ENCODE peak calls at places on chromosomes 1 and 21, in seven cellular contexts. U, I, G, K, D, V and F are unnamed samples.

GRCh38 chr1:101371259-101371658 is 134.4 kb downstream of the S1PR1 start:
- DNase-seq in U (no peak), I (peak), G (no peak), K (peak), D (peak), V (peak), F (peak)

GRCh38 chr21:34530264-34530663 is 18.3 kb upstream of the KCNE1 start:
- DNase-seq in U (no peak), I (peak), G (no peak), K (no peak), D (no peak), V (no peak), F (peak)

GRCh38 chr1:17539526-17540254 is at the start of gene ARHGEF10L:
- DNase-seq in U (no peak), I (no peak), G (peak), K (no peak), D (no peak), V (peak), F (no peak)

GRCh38 chr1:40316595-40317393 is at the start of gene COL9A2:
- DNase-seq in U (no peak), I (no peak), G (peak), K (peak), D (no peak), V (no peak), F (peak)

GRCh38 chr21:45093064-45093532 is 18.7 kb downstream of the ADARB1 start:
- DNase-seq in U (no peak), I (no peak), G (no peak), K (no peak), D (no peak), V (peak), F (no peak)

GRCh38 chr1:245475116-245475515 is 320.3 kb downstream of the KIF26B start:
- DNase-seq in U (no peak), I (peak), G (no peak), K (no peak), D (peak), V (no peak), F (peak)

GRCh38 chr1:10794724-10795304 is 1.6 kb downstream of the CASZ1 start:
- DNase-seq in U (no peak), I (no peak), G (peak), K (no peak), D (no peak), V (no peak), F (peak)

GRCh38 chr1:62462370-62462769 is 25.5 kb downstream of the USP1 start:
- DNase-seq in U (no peak), I (no peak), G (no peak), K (no peak), D (no peak), V (no peak), F (no peak)

GRCh38 chr1:14791611-14792010 is 193.1 kb downstream of the KAZN start:
- DNase-seq in U (no peak), I (no peak), G (no peak), K (no peak), D (no peak), V (no peak), F (no peak)

GRCh38 chr1:29426701-29427279 is 190.5 kb downstream of the PTPRU start:
- DNase-seq in U (no peak), I (no peak), G (no peak), K (no peak), D (no peak), V (no peak), F (no peak)

GRCh38 chr1:6410248-6410893 is 9.3 kb downstream of the HES2 start:
- DNase-seq in U (no peak), I (no peak), G (no peak), K (no peak), D (no peak), V (no peak), F (no peak)

GRCh38 chr1:47991698-47992097 is 5.5 kb downstream of the TRABD2B start:
- DNase-seq in U (no peak), I (peak), G (no peak), K (no peak), D (no peak), V (no peak), F (no peak)

GRCh38 chr1:189775343-189775742 is 702.3 kb downstream of the BRINP3 start:
- DNase-seq in U (no peak), I (peak), G (peak), K (no peak), D (peak), V (no peak), F (peak)

GRCh38 chr1:53518775-53519174 is 59.6 kb downstream of the DMRTB1 start:
- DNase-seq in U (no peak), I (no peak), G (no peak), K (no peak), D (no peak), V (no peak), F (no peak)

GRCh38 chr1:89578940-89579684 is 53.8 kb upstream of the LRRC8C start:
- DNase-seq in U (no peak), I (no peak), G (no peak), K (no peak), D (no peak), V (no peak), F (no peak)

GRCh38 chr1:39132505-39133339 is 71.8 kb upstream of the MACF1 start:
- DNase-seq in U (peak), I (peak), G (peak), K (no peak), D (no peak), V (peak), F (no peak)

GRCh38 chr1:19015476-19015875 is 59.0 kb upstream of the IFFO2 start:
- DNase-seq in U (no peak), I (no peak), G (no peak), K (no peak), D (no peak), V (no peak), F (no peak)

GRCh38 chr1:85149805-85150204 is 51.0 kb downstream of the SYDE2 start:
- DNase-seq in U (no peak), I (no peak), G (no peak), K (no peak), D (no peak), V (no peak), F (no peak)

GRCh38 chr1:93352376-93352775 is 6.7 kb downstream of the DR1 start:
- DNase-seq in U (no peak), I (no peak), G (no peak), K (no peak), D (no peak), V (no peak), F (no peak)

GRCh38 chr1:69421286-69421685 is 146.4 kb upstream of the LRRC7 start:
- DNase-seq in U (no peak), I (no peak), G (no peak), K (no peak), D (no peak), V (no peak), F (no peak)

GRCh38 chr1:204495078-204495753 is 611 bp upstream of the PIK3C2B start:
- DNase-seq in U (no peak), I (no peak), G (no peak), K (no peak), D (no peak), V (no peak), F (no peak)

DNA sequence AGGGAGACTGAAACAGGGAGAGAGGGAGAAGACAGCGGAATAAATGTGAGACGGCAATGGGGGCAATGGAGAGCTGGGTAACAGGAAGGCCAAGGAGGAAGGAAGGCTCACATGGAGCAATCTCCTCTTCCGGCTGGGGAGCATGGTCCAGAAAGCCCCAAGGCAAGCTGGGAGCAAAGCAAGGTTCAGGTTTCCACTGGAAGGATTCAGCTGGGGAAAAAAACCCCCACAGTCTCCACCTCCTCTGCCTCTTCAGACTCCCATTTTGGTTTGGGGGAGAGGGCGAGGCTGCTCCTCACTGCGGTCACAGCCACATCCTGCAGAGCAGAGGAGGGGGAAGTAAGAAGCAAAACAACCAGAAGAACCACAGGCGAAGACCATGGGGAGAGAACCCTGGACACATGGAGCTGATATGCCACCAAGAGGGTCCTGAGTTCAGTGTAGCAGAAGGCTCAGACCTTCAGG is 650 bp downstream of the TNFAIP8L2 start:
- DNase-seq in U (no peak), I (no peak), G (no peak), K (peak), D (no peak), V (no peak), F (no peak)
- H3K4me3 ChIP-seq in U (peak), I (no peak), G (no peak), K (peak), D (no peak), V (no peak), F (no peak)

GRCh38 chr1:25571522-25571970 is 28.1 kb downstream of the LDLRAP1 start:
- DNase-seq in U (no peak), I (no peak), G (no peak), K (no peak), D (no peak), V (no peak), F (no peak)

GRCh38 chr1:25568834-25569598 is 25.6 kb downstream of the LDLRAP1 start:
- DNase-seq in U (no peak), I (peak), G (no peak), K (no peak), D (peak), V (peak), F (peak)

GRCh38 chr1:25569599-25570458 is 26.4 kb downstream of the LDLRAP1 start:
- DNase-seq in U (no peak), I (no peak), G (no peak), K (no peak), D (no peak), V (no peak), F (peak)

GRCh38 chr1:25572107-25572506 is 28.7 kb downstream of the LDLRAP1 start:
- DNase-seq in U (no peak), I (no peak), G (no peak), K (no peak), D (no peak), V (no peak), F (no peak)

DNA sequence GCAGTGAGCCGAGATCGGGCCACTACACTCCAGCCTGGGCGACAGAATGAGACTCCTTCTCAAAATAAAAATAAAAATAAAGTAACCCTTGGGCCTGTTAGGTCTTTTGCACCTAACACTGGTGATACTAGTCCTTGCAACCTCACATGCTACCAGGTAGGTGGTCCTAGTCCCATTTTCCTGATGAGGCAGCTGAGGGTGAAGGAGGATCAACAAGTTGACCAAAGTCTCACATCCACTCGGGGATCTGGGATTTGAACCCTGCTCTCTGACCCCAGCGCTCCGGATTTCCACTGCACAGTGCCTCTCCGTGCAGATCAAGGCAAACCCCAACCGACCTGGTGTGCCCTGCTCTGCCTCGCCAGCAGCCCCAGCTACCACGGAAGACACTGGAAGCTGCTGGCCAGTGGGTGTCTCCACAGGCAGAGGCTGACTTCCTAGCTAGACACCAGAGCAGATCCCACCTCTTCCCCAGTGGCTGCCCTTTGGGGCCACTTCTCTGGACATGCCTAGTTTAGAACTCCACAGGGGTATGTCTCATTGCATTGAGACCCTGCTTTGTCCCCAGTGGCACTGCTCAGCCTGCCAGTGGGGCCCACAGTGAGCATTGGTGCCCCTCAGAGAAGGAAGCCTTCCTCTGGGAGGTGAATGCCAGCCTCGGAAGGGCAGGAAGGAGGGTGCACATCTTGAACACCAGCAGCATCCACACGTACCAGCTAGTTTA is 27.6 kb downstream of the LDLRAP1 start:
- DNase-seq in U (no peak), I (no peak), G (no peak), K (no peak), D (no peak), V (no peak), F (no peak)
- TF ChIP-seq CTCF in U (no peak), I (no peak), G (no peak), K (no peak), D (no peak), V (no peak), F (no peak)

GRCh38 chr1:183777359-183777758 is 27.6 kb upstream of the RGL1 start:
- DNase-seq in U (no peak), I (peak), G (peak), K (no peak), D (no peak), V (no peak), F (peak)
- H3K4me3 ChIP-seq in U (no peak), I (no peak), G (no peak), K (no peak), D (no peak), V (no peak), F (no peak)

GRCh38 chr21:37712204-37712934 is 203.9 kb downstream of the KCNJ6 start:
- DNase-seq in U (peak), I (peak), G (peak), K (no peak), D (peak), V (peak), F (peak)

DNA sequence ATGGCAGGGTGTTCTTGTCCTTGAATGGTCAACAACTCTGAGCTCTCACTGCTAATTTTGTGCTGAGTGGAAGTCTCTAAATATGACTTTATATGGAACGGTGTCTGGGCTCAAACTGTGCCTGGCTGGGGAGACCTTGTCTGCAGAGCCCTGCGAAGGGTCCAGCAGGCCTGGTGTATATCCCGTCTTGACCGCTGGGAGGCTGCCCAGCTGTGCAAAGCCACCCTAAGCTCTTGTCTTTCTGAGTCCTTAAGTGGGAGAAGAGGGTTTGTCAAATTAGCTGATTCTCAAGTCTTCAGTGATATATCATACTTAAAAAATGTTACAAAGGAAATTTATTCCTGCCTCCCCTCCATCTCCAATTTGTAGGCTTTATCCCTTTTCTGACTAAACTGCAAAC is 198.7 kb downstream of the KCNJ6 start:
- DNase-seq in U (no peak), I (no peak), G (no peak), K (no peak), D (no peak), V (no peak), F (peak)
- TF ChIP-seq CTCF in U (no peak), I (no peak), G (no peak), K (no peak), D (no peak), V (no peak), F (peak)

GRCh38 chr1:214475746-214476145 is 75.7 kb downstream of the PTPN14 start:
- DNase-seq in U (no peak), I (no peak), G (no peak), K (no peak), D (no peak), V (no peak), F (no peak)
- H3K4me3 ChIP-seq in U (no peak), I (no peak), G (no peak), K (no peak), D (no peak), V (no peak), F (no peak)